ENCODE peak calls at places on chromosomes 13 and 19, in five cellular contexts. One of them, this sample, is unnamed.

GRCh38 chr13:109333893-109334651 is 452.3 kb downstream of the IRS2 start:
- DNase-seq in lower leg skin: no peak
- DNase-seq in NB4: no peak
- DNase-seq in mucosa of descending colon: no peak
- DNase-seq in cardiac fibroblast: no peak
- DNase-seq in this sample: no peak

GRCh38 chr19:3065675-3066357 is 3.5 kb upstream of the TLE5 start:
- DNase-seq in mucosa of descending colon: peak; percentile 63
- DNase-seq in lower leg skin: no peak
- DNase-seq in NB4: no peak
- DNase-seq in cardiac fibroblast: no peak
- DNase-seq in this sample: no peak

GRCh38 chr13:106701810-106702341 is 133.9 kb upstream of the ARGLU1 start:
- DNase-seq in mucosa of descending colon: no peak
- DNase-seq in NB4: no peak
- DNase-seq in lower leg skin: no peak
- DNase-seq in cardiac fibroblast: no peak
- DNase-seq in this sample: no peak

GRCh38 chr19:48474084-48474592 is 5.0 kb downstream of the CYTH2 start:
- DNase-seq in cardiac fibroblast: no peak
- DNase-seq in NB4: no peak
- DNase-seq in lower leg skin: no peak
- DNase-seq in mucosa of descending colon: no peak
- DNase-seq in this sample: no peak

GRCh38 chr13:24135674-24136300 is 24.7 kb upstream of the SPATA13 start:
- DNase-seq in cardiac fibroblast: peak; percentile 59
- DNase-seq in NB4: no peak
- DNase-seq in lower leg skin: no peak
- DNase-seq in mucosa of descending colon: no peak
- DNase-seq in this sample: no peak

GRCh38 chr13:79194272-79194671 is 211.8 kb downstream of the RBM26 start:
- DNase-seq in NB4: peak; percentile 52
- DNase-seq in lower leg skin: no peak
- DNase-seq in cardiac fibroblast: no peak
- DNase-seq in mucosa of descending colon: peak; percentile 14
- DNase-seq in this sample: no peak

GRCh38 chr19:28655054-28655453 is 557.9 kb downstream of the UQCRFS1 start:
- DNase-seq in lower leg skin: no peak
- DNase-seq in cardiac fibroblast: no peak
- DNase-seq in NB4: no peak
- DNase-seq in mucosa of descending colon: no peak
- DNase-seq in this sample: no peak

GRCh38 chr13:81048026-81048461 is 707.1 kb upstream of the SPRY2 start:
- DNase-seq in mucosa of descending colon: no peak
- DNase-seq in NB4: peak; percentile 8
- DNase-seq in cardiac fibroblast: no peak
- DNase-seq in lower leg skin: no peak
- DNase-seq in this sample: no peak

GRCh38 chr13:46176756-46177155 is 5.2 kb downstream of the LCP1 start:
- DNase-seq in cardiac fibroblast: no peak
- DNase-seq in lower leg skin: no peak
- DNase-seq in mucosa of descending colon: peak; percentile 42
- DNase-seq in NB4: peak; percentile 98
- DNase-seq in this sample: no peak

GRCh38 chr13:95404141-95404882 is 103.1 kb upstream of the ABCC4 start:
- DNase-seq in mucosa of descending colon: peak; percentile 82
- DNase-seq in cardiac fibroblast: peak; percentile 82
- DNase-seq in lower leg skin: peak; percentile 68
- DNase-seq in NB4: peak; percentile 75
- DNase-seq in this sample: peak; percentile 87

GRCh38 chr13:85626603-85627002 is 172.6 kb downstream of the SLITRK6 start:
- DNase-seq in mucosa of descending colon: no peak
- DNase-seq in lower leg skin: no peak
- DNase-seq in NB4: no peak
- DNase-seq in cardiac fibroblast: no peak
- DNase-seq in this sample: no peak
- TF ChIP-seq CTCF in mucosa of descending colon: no peak
- TF ChIP-seq CTCF in lower leg skin: no peak
- TF ChIP-seq CTCF in NB4: no peak
- TF ChIP-seq CTCF in cardiac fibroblast: no peak
- TF ChIP-seq CTCF in this sample: no peak

DNA sequence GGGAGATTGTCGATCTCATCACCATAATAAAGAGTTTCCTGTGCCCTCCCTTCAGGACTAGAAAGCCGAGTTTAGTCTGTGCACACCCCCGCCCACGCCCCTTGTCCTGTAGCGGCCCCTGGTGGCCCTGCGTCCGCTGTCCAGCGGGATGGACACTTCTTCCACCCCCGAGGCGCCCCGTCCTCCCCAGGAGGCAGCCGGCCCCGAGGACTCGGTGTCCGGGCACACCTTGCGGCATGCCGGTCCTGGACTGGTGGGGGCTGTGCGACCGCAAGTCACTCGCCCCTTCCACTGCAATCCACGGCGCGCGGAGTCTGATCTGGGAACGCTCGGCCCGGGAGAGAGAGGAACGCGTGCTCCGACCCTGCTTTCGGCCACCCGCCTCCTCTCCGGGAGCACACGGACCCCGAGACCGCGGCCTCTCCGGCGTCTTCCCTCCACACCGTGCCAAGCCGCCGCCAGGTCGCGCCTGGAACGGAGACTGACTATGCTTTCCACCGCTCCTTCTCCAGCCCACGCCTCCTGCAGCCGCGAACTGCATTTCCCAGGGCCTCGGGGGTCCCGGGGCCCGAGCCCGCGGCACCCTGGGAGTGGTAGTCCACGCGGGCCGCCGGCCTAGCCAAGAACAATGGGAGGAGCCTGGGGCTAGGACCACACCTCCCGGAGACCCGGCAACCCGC is 678 bp upstream of the KMT2B start:
- DNase-seq in NB4: peak; percentile 85
- DNase-seq in cardiac fibroblast: peak; percentile 84
- DNase-seq in lower leg skin: peak; percentile 92
- DNase-seq in mucosa of descending colon: peak; percentile 95
- DNase-seq in this sample: peak; percentile 90
- TF ChIP-seq CTCF in NB4: peak; percentile 48
- TF ChIP-seq CTCF in cardiac fibroblast: peak; percentile 79
- TF ChIP-seq CTCF in lower leg skin: peak; percentile 84
- TF ChIP-seq CTCF in mucosa of descending colon: peak; percentile 71
- TF ChIP-seq CTCF in this sample: peak; percentile 93

GRCh38 chr19:29884044-29884443 is 58.0 kb upstream of the URI1 start:
- DNase-seq in lower leg skin: no peak
- DNase-seq in mucosa of descending colon: no peak
- DNase-seq in cardiac fibroblast: no peak
- DNase-seq in NB4: no peak
- DNase-seq in this sample: no peak
- TF ChIP-seq CTCF in lower leg skin: no peak
- TF ChIP-seq CTCF in mucosa of descending colon: no peak
- TF ChIP-seq CTCF in cardiac fibroblast: no peak
- TF ChIP-seq CTCF in NB4: no peak
- TF ChIP-seq CTCF in this sample: no peak

DNA sequence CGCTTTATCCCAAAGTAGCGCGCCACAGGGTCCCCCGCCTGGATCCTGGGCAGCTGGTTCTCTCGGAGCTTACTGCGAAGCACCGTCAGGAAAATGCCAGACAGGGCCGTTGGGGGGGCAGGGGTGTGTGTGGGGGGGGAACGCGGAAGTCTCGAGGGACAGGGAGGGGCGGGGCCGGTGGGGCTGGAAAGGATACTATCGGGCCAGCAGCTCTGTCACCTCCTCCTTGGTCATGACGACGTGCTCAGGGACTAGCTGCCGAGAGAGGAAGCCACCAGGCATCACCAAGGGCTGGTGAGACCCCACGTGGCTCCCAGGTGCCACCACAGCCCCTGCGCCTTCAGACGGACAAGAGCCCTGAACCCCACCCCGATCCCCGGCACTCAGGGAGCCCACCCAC is 5.3 kb downstream of the POLR2E start:
- DNase-seq in lower leg skin: no peak
- DNase-seq in NB4: no peak
- DNase-seq in mucosa of descending colon: no peak
- DNase-seq in cardiac fibroblast: no peak
- DNase-seq in this sample: no peak
- TF ChIP-seq CTCF in lower leg skin: no peak
- TF ChIP-seq CTCF in NB4: no peak
- TF ChIP-seq CTCF in mucosa of descending colon: no peak
- TF ChIP-seq CTCF in cardiac fibroblast: no peak
- TF ChIP-seq CTCF in this sample: no peak

GRCh38 chr19:50896591-50897190 is 14.5 kb downstream of the KLK4 start:
- DNase-seq in mucosa of descending colon: no peak
- DNase-seq in lower leg skin: peak; percentile 63
- DNase-seq in cardiac fibroblast: peak; percentile 14
- DNase-seq in NB4: peak; percentile 36
- DNase-seq in this sample: no peak

GRCh38 chr19:50890422-50891252 is 17.4 kb downstream of the KLK2 start:
- DNase-seq in lower leg skin: no peak
- DNase-seq in NB4: no peak
- DNase-seq in mucosa of descending colon: no peak
- DNase-seq in cardiac fibroblast: no peak
- DNase-seq in this sample: no peak

GRCh38 chr19:50891253-50891625 is 18.0 kb downstream of the KLK2 start:
- DNase-seq in lower leg skin: no peak
- DNase-seq in cardiac fibroblast: no peak
- DNase-seq in mucosa of descending colon: no peak
- DNase-seq in NB4: no peak
- DNase-seq in this sample: no peak

GRCh38 chr19:50894478-50895356 is 16.5 kb downstream of the KLK4 start:
- DNase-seq in cardiac fibroblast: no peak
- DNase-seq in mucosa of descending colon: no peak
- DNase-seq in lower leg skin: no peak
- DNase-seq in NB4: no peak
- DNase-seq in this sample: no peak

DNA sequence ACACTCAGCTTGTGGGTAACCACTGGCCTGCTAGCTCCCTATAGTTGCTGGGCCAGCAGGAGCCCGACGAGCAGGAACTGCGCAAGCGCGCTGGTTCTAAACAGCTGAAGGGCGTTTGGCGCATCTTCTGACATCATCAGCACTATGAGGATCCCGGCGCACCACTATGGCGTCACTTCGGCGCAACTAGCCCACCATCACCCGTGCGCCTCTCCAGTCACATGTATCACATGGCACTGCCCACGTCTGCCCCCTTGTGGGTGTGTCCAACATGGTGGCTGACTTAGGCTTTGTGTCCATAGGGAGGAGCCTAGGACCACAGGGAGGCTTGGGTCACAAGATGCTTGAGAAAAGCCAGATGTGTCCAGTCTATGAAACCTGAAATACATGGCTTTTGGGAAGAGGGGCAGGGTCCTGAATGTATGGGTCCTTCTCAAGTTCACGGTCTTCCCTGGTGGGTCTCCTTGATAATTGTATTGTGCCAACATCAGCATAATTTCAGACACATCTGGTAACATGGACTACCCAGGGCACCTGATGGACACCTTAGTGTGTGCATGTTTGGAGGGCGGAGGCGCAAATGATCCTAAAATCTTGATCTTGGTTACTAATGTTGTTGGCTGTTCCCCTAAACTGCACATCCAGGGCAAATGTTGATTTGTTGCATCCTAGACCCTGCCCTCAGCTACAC is 18.0 kb downstream of the KLK4 start:
- DNase-seq in cardiac fibroblast: no peak
- DNase-seq in NB4: peak; percentile 37
- DNase-seq in mucosa of descending colon: no peak
- DNase-seq in lower leg skin: no peak
- DNase-seq in this sample: no peak
- TF ChIP-seq CTCF in cardiac fibroblast: no peak
- TF ChIP-seq CTCF in NB4: peak; percentile 7
- TF ChIP-seq CTCF in mucosa of descending colon: no peak
- TF ChIP-seq CTCF in lower leg skin: no peak
- TF ChIP-seq CTCF in this sample: peak; percentile 17

GRCh38 chr19:54412877-54413276 is 2.4 kb upstream of the TTYH1 start:
- DNase-seq in cardiac fibroblast: no peak
- DNase-seq in mucosa of descending colon: no peak
- DNase-seq in lower leg skin: no peak
- DNase-seq in NB4: no peak
- DNase-seq in this sample: no peak

GRCh38 chr19:54416695-54417491 is 1.6 kb downstream of the TTYH1 start:
- DNase-seq in mucosa of descending colon: no peak
- DNase-seq in lower leg skin: no peak
- DNase-seq in NB4: no peak
- DNase-seq in cardiac fibroblast: no peak
- DNase-seq in this sample: no peak

GRCh38 chr19:54414156-54414555 is 1.1 kb upstream of the TTYH1 start:
- DNase-seq in NB4: no peak
- DNase-seq in mucosa of descending colon: no peak
- DNase-seq in lower leg skin: no peak
- DNase-seq in cardiac fibroblast: no peak
- DNase-seq in this sample: no peak

GRCh38 chr19:54415901-54416621 is 797 bp downstream of the TTYH1 start:
- DNase-seq in NB4: no peak
- DNase-seq in lower leg skin: no peak
- DNase-seq in cardiac fibroblast: no peak
- DNase-seq in mucosa of descending colon: no peak
- DNase-seq in this sample: no peak

GRCh38 chr19:54415208-54415900 is at the start of gene TTYH1:
- DNase-seq in NB4: no peak
- DNase-seq in mucosa of descending colon: no peak
- DNase-seq in cardiac fibroblast: no peak
- DNase-seq in lower leg skin: no peak
- DNase-seq in this sample: no peak
- TF ChIP-seq CTCF in NB4: no peak
- TF ChIP-seq CTCF in mucosa of descending colon: no peak
- TF ChIP-seq CTCF in cardiac fibroblast: no peak
- TF ChIP-seq CTCF in lower leg skin: no peak
- TF ChIP-seq CTCF in this sample: peak; percentile 89

GRCh38 chr13:85798999-85799646 is at the start of gene SLITRK6:
- DNase-seq in cardiac fibroblast: peak; percentile 46
- DNase-seq in lower leg skin: peak; percentile 40
- DNase-seq in mucosa of descending colon: peak; percentile 17
- DNase-seq in NB4: peak; percentile 3
- DNase-seq in this sample: no peak
- TF ChIP-seq CTCF in cardiac fibroblast: no peak
- TF ChIP-seq CTCF in lower leg skin: no peak
- TF ChIP-seq CTCF in mucosa of descending colon: no peak
- TF ChIP-seq CTCF in NB4: no peak
- TF ChIP-seq CTCF in this sample: no peak

DNA sequence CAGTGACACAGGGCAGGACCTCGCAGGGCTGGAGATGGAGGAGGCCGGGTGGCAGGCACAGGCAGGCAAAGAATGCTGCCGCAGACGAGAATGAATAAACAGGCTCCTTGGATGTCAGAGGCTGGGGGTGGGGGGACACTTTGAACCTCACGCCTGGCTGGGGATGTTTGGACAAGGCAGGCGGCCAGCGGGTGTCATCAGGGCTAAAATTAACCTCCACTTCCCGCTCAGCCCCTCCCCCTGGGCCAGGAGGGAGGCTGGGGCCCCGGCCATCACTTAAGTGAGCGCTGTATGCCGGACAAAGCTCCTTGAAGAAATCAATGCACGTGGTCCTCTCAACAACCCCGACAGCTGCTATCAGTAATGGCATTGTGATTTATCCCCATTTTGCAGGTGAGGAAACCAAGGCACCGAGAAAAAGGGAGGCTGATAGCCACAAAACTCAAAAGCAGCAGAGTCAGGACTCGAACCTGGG is 10.3 kb upstream of the FUT5 start:
- DNase-seq in cardiac fibroblast: peak; percentile 89
- DNase-seq in NB4: no peak
- DNase-seq in mucosa of descending colon: peak; percentile 40
- DNase-seq in lower leg skin: no peak
- DNase-seq in this sample: no peak
- TF ChIP-seq CTCF in cardiac fibroblast: no peak
- TF ChIP-seq CTCF in NB4: no peak
- TF ChIP-seq CTCF in mucosa of descending colon: no peak
- TF ChIP-seq CTCF in lower leg skin: no peak
- TF ChIP-seq CTCF in this sample: no peak

GRCh38 chr13:48429886-48430285 is 17.0 kb upstream of the LPAR6 start:
- DNase-seq in mucosa of descending colon: no peak
- DNase-seq in lower leg skin: no peak
- DNase-seq in cardiac fibroblast: no peak
- DNase-seq in NB4: no peak
- DNase-seq in this sample: no peak
- TF ChIP-seq CTCF in mucosa of descending colon: no peak
- TF ChIP-seq CTCF in lower leg skin: no peak
- TF ChIP-seq CTCF in cardiac fibroblast: no peak
- TF ChIP-seq CTCF in NB4: no peak
- TF ChIP-seq CTCF in this sample: no peak

This sample was measured in type B pancreatic cell.